ENCODE peak calls at places on chromosomes 7 and 10, in ten cellular contexts. L is left ventricle myocardium inferior; N is cardiac muscle cell; E is astrocyte; S is aorta; H is CD8-positive, alpha-beta memory T cell; K is CD4-positive, CD25-positive, alpha-beta regulatory T cell; O is body of pancreas; P is OCI-LY7; Q is IMR-90. C is an unnamed sample. For H3K36me3, the result is how much of the 10 kb centered on the place peaks cover.

GRCh38 chr10:48406204-48406603 is 99.7 kb downstream of the MAPK8 start:
- DNase-seq in Q (peak), N (no peak), K (no peak), L (no peak), E (peak), H (no peak), O (no peak), P (no peak), S (no peak), C (no peak)

GRCh38 chr10:59006511-59007306 is 169.7 kb upstream of the PHYHIPL start:
- DNase-seq in P (no peak), S (no peak), L (no peak), O (peak), K (no peak), H (no peak), Q (peak), N (no peak), E (peak), C (no peak)

GRCh38 chr10:10973310-10973709 is 44.4 kb upstream of the CELF2 start:
- DNase-seq in L (no peak), E (no peak), N (no peak), K (no peak), P (no peak), O (no peak), H (no peak), Q (no peak), S (no peak), C (no peak)

GRCh38 chr7:22395222-22395621 is 38.3 kb upstream of the RAPGEF5 start:
- DNase-seq in E (no peak), O (no peak), H (no peak), N (no peak), K (no peak), P (no peak), L (no peak), Q (no peak), S (no peak), C (no peak)

GRCh38 chr10:23325132-23325531 is 19.5 kb downstream of the C10orf67 start:
- DNase-seq in H (no peak), K (no peak), N (no peak), S (no peak), L (no peak), Q (no peak), O (no peak), E (no peak), P (no peak), C (no peak)

GRCh38 chr7:138233189-138233588 is 156.9 kb downstream of the AKR1D1 start:
- DNase-seq in L (no peak), O (no peak), P (no peak), N (no peak), Q (no peak), S (no peak), H (no peak), K (no peak), E (no peak), C (no peak)

GRCh38 chr10:97701438-97702064 is 12.0 kb upstream of the MARVELD1 start:
- DNase-seq in H (no peak), L (no peak), N (peak), Q (peak), O (peak), E (peak), K (peak), P (peak), S (no peak), C (peak)

GRCh38 chr7:108684629-108685028 is 115.0 kb downstream of the DNAJB9 start:
- DNase-seq in O (no peak), S (no peak), K (no peak), Q (no peak), P (no peak), E (no peak), H (no peak), L (no peak), N (no peak), C (no peak)

GRCh38 chr10:24428410-24428782 is 219.5 kb downstream of the KIAA1217 start:
- DNase-seq in Q (peak), S (no peak), N (no peak), L (no peak), O (no peak), H (no peak), P (no peak), E (peak), K (no peak), C (no peak)

GRCh38 chr10:11553773-11554381 is 57.6 kb downstream of the USP6NL start:
- DNase-seq in L (no peak), N (no peak), E (no peak), P (peak), H (no peak), K (no peak), S (no peak), Q (no peak), O (no peak), C (no peak)

GRCh38 chr7:117110480-117111315 is 157.4 kb downstream of the ST7 start:
- DNase-seq in N (no peak), E (no peak), O (no peak), K (peak), Q (no peak), S (no peak), H (peak), P (no peak), L (no peak), C (peak)

GRCh38 chr7:152969335-152969734 is 209.8 kb downstream of the ACTR3B start:
- DNase-seq in K (no peak), H (no peak), Q (no peak), L (no peak), E (no peak), N (no peak), S (no peak), O (no peak), P (no peak), C (no peak)

GRCh38 chr7:112131016-112131415 is 75.2 kb downstream of the DOCK4 start:
- DNase-seq in H (no peak), L (no peak), P (no peak), N (peak), E (no peak), O (no peak), Q (no peak), S (no peak), K (no peak), C (no peak)

GRCh38 chr7:108166687-108167086 is 36.5 kb upstream of the LAMB4 start:
- DNase-seq in S (no peak), L (no peak), E (no peak), P (no peak), H (no peak), N (no peak), K (no peak), O (no peak), Q (no peak), C (no peak)

DNA sequence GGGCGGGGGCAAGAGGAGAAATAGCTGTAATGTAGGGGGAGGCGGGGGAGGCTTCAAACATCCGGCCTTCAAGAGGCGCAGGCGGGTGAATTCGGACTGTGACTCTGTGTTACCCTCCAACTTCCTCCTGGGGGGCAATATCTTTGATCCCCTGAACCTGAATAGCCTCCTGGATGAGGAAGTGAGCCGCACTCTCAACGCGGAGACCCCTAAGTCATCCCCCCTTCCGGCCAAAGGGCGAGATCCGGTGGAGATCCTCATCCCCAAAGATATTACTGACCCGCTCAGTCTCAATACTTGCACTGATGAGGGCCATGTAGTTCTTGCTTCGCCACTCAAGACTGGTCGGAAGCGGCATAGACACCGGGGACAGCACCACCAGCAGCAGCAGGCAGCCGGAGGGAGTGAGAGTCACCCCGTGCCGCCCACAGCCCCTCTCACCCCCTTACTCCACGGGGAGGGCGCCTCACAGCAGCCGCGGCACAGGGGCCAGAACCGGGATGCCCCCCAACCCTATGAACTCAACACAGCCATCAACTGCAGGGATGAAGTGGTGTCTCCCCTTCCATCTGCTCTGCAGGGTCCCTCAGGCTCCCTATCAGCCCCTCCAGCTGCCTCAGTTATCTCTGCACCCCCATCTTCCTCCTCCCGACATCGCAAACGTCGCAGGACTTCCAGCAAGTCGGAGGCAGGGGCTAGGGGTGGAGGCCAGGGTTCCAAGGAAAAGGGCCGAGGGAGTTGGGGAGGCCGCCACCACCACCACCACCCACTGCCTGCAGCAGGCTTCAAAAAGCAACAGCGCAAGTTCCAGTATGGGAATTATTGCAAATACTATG is 1.0 kb downstream of the MEPCE start:
- DNase-seq in L (no peak), H (peak), K (no peak), S (peak), N (peak), P (no peak), O (peak), Q (peak), E (no peak), C (no peak)
- H3K36me3 ChIP-seq in L (under half), H (under half), K (under half), S (under half), N (under half), P (half or more), O (under half), Q (under half), E (under half), C (under half)

GRCh38 chr7:150900675-150901074 is 48.4 kb downstream of the AOC1 start:
- DNase-seq in K (no peak), N (no peak), S (no peak), H (no peak), P (no peak), Q (no peak), E (no peak), L (no peak), O (no peak), C (no peak)
- H3K27ac ChIP-seq in K (no peak), N (no peak), S (no peak), H (no peak), P (no peak), Q (no peak), E (no peak), L (no peak), O (peak), C (no peak)

GRCh38 chr7:11714205-11714604 is 117.8 kb downstream of the THSD7A start:
- DNase-seq in H (no peak), Q (no peak), E (no peak), P (no peak), K (no peak), O (no peak), L (no peak), S (no peak), N (no peak), C (no peak)
- H3K36me3 ChIP-seq in H (under half), Q (under half), E (under half), P (under half), K (under half), O (under half), L (under half), S (under half), N (under half), C (under half)

GRCh38 chr10:1205450-1206030 is 149.4 kb downstream of the WDR37 start:
- DNase-seq in E (no peak), K (no peak), H (no peak), N (no peak), L (no peak), P (no peak), O (no peak), Q (no peak), S (no peak), C (no peak)

GRCh38 chr10:1203704-1204103 is 147.5 kb downstream of the WDR37 start:
- DNase-seq in Q (no peak), L (no peak), S (no peak), O (no peak), P (no peak), K (no peak), E (no peak), H (no peak), N (no peak), C (no peak)

GRCh38 chr10:1204434-1205326 is 148.5 kb downstream of the WDR37 start:
- DNase-seq in Q (no peak), P (no peak), S (no peak), E (no peak), H (no peak), K (no peak), L (no peak), N (no peak), O (no peak), C (no peak)

GRCh38 chr10:1206601-1207000 is 150.4 kb downstream of the WDR37 start:
- DNase-seq in O (no peak), P (no peak), H (no peak), E (no peak), S (no peak), Q (no peak), N (no peak), K (no peak), L (no peak), C (no peak)

GRCh38 chr10:1206101-1206500 is 149.9 kb downstream of the WDR37 start:
- DNase-seq in E (no peak), O (no peak), P (no peak), K (no peak), N (no peak), S (no peak), L (no peak), H (no peak), Q (no peak), C (no peak)
- H3K27ac ChIP-seq in E (no peak), O (no peak), P (no peak), K (no peak), N (no peak), S (no peak), L (no peak), H (no peak), Q (no peak), C (no peak)